ENCODE peak calls at places on chromosomes 4 and X, in four cellular contexts. O, Y, G and I are unnamed samples.

GRCh38 chr4:118587946-118588345 is 97.2 kb upstream of the METTL14 start:
- DNase-seq in O (no peak), Y (no peak), G (no peak), I (no peak)

GRCh38 chr4:182488886-182489285 is 245.7 kb downstream of the TENM3 start:
- DNase-seq in O (no peak), Y (no peak), G (no peak), I (no peak)

GRCh38 chr4:160652790-160653189 is 1511.0 kb downstream of the FSTL5 start:
- DNase-seq in O (no peak), Y (no peak), G (no peak), I (no peak)

GRCh38 chrX:133215747-133216146 is 2.4 kb downstream of the TFDP3 start:
- DNase-seq in O (peak), Y (no peak), G (peak), I (no peak)

GRCh38 chrX:102841706-102842003 is 95.4 kb upstream of the RAB40AL start:
- DNase-seq in O (no peak), Y (no peak), G (no peak), I (no peak)

GRCh38 chrX:21412029-21412428 is 37.8 kb downstream of the CNKSR2 start:
- DNase-seq in O (no peak), Y (no peak), G (no peak), I (no peak)

GRCh38 chr4:75054089-75054488 is 121.2 kb downstream of the PARM1 start:
- DNase-seq in O (no peak), Y (no peak), G (no peak), I (no peak)

GRCh38 chr4:139247656-139248238 is 32.3 kb downstream of the MGARP start:
- DNase-seq in O (no peak), Y (no peak), G (no peak), I (no peak)

GRCh38 chr4:98394134-98394533 is 132.9 kb downstream of the RAP1GDS1 start:
- DNase-seq in O (no peak), Y (no peak), G (no peak), I (no peak)

GRCh38 chrX:9337056-9337455 is 127.8 kb upstream of the TBL1X start:
- DNase-seq in O (no peak), Y (no peak), G (no peak), I (no peak)

GRCh38 chr4:178448372-178449040 is 1006.3 kb upstream of the AGA start:
- DNase-seq in O (no peak), Y (no peak), G (no peak), I (no peak)

GRCh38 chr4:169239236-169239905 is 31.4 kb downstream of the SH3RF1 start:
- DNase-seq in O (no peak), Y (no peak), G (no peak), I (no peak)

GRCh38 chrX:117701050-117701449 is 415.6 kb downstream of the KLHL13 start:
- DNase-seq in O (no peak), Y (no peak), G (no peak), I (no peak)

GRCh38 chr4:38382492-38382891 is 281.5 kb upstream of the KLF3 start:
- DNase-seq in O (peak), Y (no peak), G (no peak), I (no peak)

GRCh38 chrX:40272141-40272540 is 174.4 kb upstream of the BCOR start:
- DNase-seq in O (no peak), Y (no peak), G (no peak), I (no peak)

GRCh38 chr4:167117273-167117672 is 117.0 kb downstream of the SPOCK3 start:
- DNase-seq in O (no peak), Y (no peak), G (no peak), I (no peak)

GRCh38 chrX:21674430-21675186 is 16.5 kb upstream of the KLHL34 start:
- DNase-seq in O (no peak), Y (no peak), G (no peak), I (no peak)

GRCh38 chrX:97126020-97126419 is 242.3 kb downstream of the RPA4 start:
- DNase-seq in O (no peak), Y (no peak), G (no peak), I (no peak)

GRCh38 chrX:20205927-20206708 is 60.6 kb downstream of the RPS6KA3 start:
- DNase-seq in O (no peak), Y (no peak), G (no peak), I (no peak)

GRCh38 chr4:86891785-86892638 is at the start of gene C4orf36:
- DNase-seq in O (peak), Y (peak), G (no peak), I (no peak)

GRCh38 chrX:75673468-75673867 is 111.6 kb downstream of the MAGEE2 start:
- DNase-seq in O (no peak), Y (no peak), G (peak), I (no peak)

GRCh38 chr4:75370582-75370981 is 143.6 kb downstream of the RCHY1 start:
- DNase-seq in O (no peak), Y (no peak), G (no peak), I (no peak)

GRCh38 chr4:159240690-159241089 is 137.8 kb downstream of the RAPGEF2 start:
- DNase-seq in O (no peak), Y (no peak), G (no peak), I (no peak)

GRCh38 chr4:38157592-38157991 is 197.4 kb downstream of the PTTG2 start:
- DNase-seq in O (peak), Y (no peak), G (no peak), I (no peak)

GRCh38 chr4:185991750-185992149 is 77.2 kb upstream of the TLR3 start:
- DNase-seq in O (no peak), Y (no peak), G (no peak), I (no peak)

GRCh38 chr4:140103676-140104075 is 50.3 kb downstream of the MAML3 start:
- DNase-seq in O (no peak), Y (no peak), G (no peak), I (no peak)

GRCh38 chr4:151694819-151695730 is 65.7 kb downstream of the GATB start:
- DNase-seq in O (peak), Y (no peak), G (no peak), I (no peak)

GRCh38 chrX:119236599-119237525 is 777 bp downstream of the PGRMC1 start:
- DNase-seq in O (peak), Y (no peak), G (no peak), I (no peak)

GRCh38 chr4:10180927-10181744 is 64.5 kb upstream of the WDR1 start:
- DNase-seq in O (peak), Y (no peak), G (no peak), I (no peak)

GRCh38 chr4:161419822-161420221 is 744.0 kb downstream of the FSTL5 start:
- DNase-seq in O (no peak), Y (no peak), G (peak), I (no peak)

GRCh38 chr4:7624361-7624760 is 189.6 kb upstream of the PSAPL1 start:
- DNase-seq in O (no peak), Y (no peak), G (no peak), I (no peak)

GRCh38 chrX:19554786-19555185 is 39.5 kb upstream of the MAP3K15 start:
- DNase-seq in O (no peak), Y (no peak), G (no peak), I (no peak)

GRCh38 chrX:103360092-103360491 is 3.8 kb downstream of the TCEAL9 start:
- DNase-seq in O (peak), Y (no peak), G (no peak), I (no peak)

GRCh38 chrX:128460835-128461234 is 408.6 kb upstream of the ACTRT1 start:
- DNase-seq in O (no peak), Y (no peak), G (no peak), I (peak)

GRCh38 chr4:168857546-168858314 is 152.3 kb downstream of the CBR4 start:
- DNase-seq in O (no peak), Y (no peak), G (no peak), I (no peak)

GRCh38 chrX:54994099-54994498 is at the start of gene PFKFB1:
- DNase-seq in O (no peak), Y (no peak), G (peak), I (no peak)

GRCh38 chrX:19747672-19748610 is 139.5 kb downstream of the SH3KBP1 start:
- DNase-seq in O (no peak), Y (no peak), G (no peak), I (no peak)

GRCh38 chr4:119130365-119131065 is 5.1 kb upstream of the MYOZ2 start:
- DNase-seq in O (no peak), Y (no peak), G (no peak), I (no peak)

DNA sequence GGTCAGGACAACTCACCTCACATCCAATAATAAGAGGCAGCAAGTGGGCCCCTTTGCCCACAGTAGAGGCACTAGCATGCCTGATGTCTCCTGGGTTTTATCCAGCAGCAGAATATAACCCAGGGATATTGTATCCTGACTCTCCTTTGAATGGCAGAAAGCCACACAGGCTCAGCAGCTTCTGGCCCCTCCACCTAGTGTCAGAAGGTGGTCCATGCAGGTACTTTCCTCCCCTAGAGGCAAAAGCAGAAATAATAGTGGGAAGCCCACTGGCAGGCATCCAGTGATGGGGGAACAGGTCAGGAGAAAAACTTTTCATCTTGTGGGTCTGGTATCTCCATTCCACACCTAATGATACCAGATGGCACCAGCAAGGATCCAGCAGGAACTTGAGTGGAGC is 75.5 kb upstream of the IRS4 start:
- DNase-seq in O (peak), Y (no peak), G (peak), I (no peak)
- TF ChIP-seq CTCF in O (peak), Y (peak), G (peak), I (no peak)

GRCh38 chr4:22514431-22514830 is 1.4 kb downstream of the ADGRA3 start:
- DNase-seq in O (no peak), Y (no peak), G (no peak), I (no peak)
- TF ChIP-seq SIN3A in O (no peak), Y (no peak), G (no peak), I (no peak)

DNA sequence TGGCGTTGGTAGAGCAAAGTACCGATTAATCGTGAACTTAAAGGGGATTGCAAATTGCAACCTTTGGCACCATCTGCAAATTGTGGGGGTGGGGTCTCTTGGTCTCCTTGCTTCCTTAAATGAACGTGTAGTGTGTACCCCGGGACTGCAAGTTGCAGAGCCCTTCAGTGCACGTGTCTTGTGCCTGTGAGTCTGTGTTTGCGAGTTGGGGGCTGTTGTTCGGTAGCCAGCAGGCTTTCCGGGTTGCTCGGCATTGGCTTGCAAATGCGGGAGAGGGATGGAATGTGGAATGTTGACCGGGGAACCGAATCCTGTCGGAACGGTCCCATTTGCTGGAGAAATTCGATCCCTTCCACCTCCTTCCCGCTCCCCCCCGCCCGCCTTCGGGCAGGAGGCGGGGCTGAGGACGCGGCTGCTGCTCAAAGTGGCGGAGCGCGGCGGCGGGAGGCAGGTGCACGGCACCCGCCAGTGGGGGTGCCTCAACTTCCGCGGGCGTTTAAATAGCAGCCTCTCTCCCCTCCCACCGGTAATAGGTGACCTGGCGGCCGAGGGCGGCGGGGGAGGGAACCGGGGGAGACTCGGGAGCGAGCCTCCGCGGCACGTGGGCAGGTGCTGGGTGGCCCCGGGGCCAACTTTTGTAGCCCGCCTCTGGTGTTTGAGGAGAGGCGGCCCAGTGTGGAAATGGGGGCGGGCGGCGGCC is 1.5 kb downstream of the JADE1 start:
- DNase-seq in O (peak), Y (peak), G (peak), I (no peak)
- TF ChIP-seq TCF7L2 in O (no peak), Y (peak), G (no peak), I (no peak)

GRCh38 chr4:111652986-111653385 is 492.3 kb upstream of the FAM241A start:
- DNase-seq in O (no peak), Y (no peak), G (no peak), I (no peak)
- TF ChIP-seq CTCF in O (no peak), Y (no peak), G (no peak), I (no peak)

GRCh38 chrX:129933700-129934099 is 27.7 kb downstream of the UTP14A start:
- DNase-seq in O (no peak), Y (no peak), G (no peak), I (no peak)

GRCh38 chrX:129932137-129932791 is 26.3 kb downstream of the UTP14A start:
- DNase-seq in O (peak), Y (peak), G (peak), I (peak)

GRCh38 chrX:129932792-129933321 is 26.9 kb downstream of the UTP14A start:
- DNase-seq in O (peak), Y (no peak), G (no peak), I (no peak)

GRCh38 chrX:129934461-129934860 is 28.5 kb downstream of the UTP14A start:
- DNase-seq in O (no peak), Y (no peak), G (no peak), I (no peak)

DNA sequence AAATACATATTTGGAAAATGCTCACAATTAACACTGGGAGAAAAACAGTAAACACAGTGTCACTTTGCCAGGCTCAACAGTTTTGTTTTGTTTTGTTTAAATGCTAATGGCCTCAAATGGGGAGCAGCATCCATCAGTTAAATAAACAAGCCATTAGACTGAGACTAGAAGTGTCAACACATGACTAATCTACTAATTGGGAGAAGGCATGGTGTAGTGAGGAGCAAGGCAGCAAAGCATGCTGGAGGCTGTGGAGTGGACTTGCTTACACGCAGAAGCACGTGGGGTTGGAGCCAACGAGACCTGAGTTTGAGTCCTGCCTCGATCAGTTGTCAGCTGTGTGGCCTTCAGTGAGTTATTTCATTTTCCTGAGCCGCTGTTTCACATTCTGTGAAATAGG is 29.0 kb downstream of the UTP14A start:
- DNase-seq in O (no peak), Y (no peak), G (no peak), I (no peak)
- TF ChIP-seq SIN3A in O (no peak), Y (no peak), G (no peak), I (no peak)

GRCh38 chrX:68824565-68825125 is 4.2 kb upstream of the EFNB1 start:
- DNase-seq in O (no peak), Y (no peak), G (no peak), I (no peak)
- TF ChIP-seq TCF7L2 in O (no peak), Y (no peak), G (no peak), I (no peak)

GRCh38 chr4:42296196-42296595 is 101.1 kb upstream of the SHISA3 start:
- DNase-seq in O (no peak), Y (no peak), G (no peak), I (no peak)
- TF ChIP-seq CTCF in O (no peak), Y (no peak), G (no peak), I (no peak)

GRCh38 chr4:3369781-3370660 is 71.7 kb upstream of the HGFAC start:
- DNase-seq in O (no peak), Y (no peak), G (no peak), I (no peak)
- TF ChIP-seq SIN3A in O (no peak), Y (no peak), G (no peak), I (no peak)

DNA sequence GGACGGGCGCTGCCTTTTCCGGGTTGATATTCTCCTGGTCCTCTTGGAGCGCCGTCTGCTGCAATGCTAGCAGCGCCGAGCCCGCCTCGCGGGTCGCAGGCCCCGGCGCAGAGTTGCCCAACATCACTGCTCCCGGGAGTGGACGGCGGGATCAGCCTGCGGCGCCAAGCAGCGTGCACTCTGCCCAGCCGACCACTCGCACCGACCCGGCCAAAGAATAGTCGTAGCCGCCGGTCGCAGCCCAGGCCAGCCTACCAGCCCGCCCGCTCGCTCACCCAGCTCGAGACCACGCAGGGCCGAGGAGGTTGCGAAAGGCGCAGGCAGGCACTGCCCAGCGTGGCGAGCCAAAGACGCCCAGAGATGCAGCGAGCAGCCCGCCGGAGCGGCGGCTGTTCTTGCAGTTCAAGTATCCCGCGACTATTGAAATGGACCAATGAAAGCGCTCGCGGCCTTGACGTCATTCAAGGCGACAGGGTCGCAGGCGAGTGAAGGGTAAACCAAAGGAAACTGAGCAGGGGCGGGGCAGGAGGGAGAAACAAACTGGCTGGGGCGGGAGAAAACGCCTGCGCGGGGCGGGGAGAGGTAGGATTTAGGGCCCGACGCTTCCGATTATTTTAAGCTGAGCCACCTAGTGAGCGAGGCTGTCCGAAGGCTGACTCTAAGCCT is at the start of gene CCNA2:
- DNase-seq in O (peak), Y (peak), G (peak), I (peak)
- TF ChIP-seq TCF7L2 in O (peak), Y (peak), G (no peak), I (no peak)

DNA sequence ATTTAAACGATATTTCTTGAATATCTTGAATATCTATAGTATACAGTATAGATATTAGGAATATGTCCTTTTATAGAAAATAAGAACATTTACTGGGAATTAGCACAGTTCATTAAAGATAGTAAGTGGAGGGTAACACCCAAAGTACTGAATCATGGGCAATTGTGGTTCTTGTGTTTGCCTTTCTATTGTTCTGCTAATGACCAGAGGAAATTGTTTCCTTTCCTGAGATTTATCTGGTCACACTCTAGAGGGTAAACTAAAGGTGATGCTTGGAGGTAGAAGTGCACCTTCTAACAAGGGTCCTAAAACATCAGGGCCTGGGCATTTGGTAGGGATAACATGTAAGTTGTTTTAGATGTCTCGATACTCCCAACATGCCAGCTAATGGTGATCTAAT is 241.3 kb upstream of the SFRP2 start:
- DNase-seq in O (no peak), Y (no peak), G (no peak), I (no peak)
- TF ChIP-seq CTCF in O (no peak), Y (no peak), G (no peak), I (no peak)